ENCODE peak calls at places on chromosomes 4 and X, in nine cellular contexts. A is MM.1S, U is AG04449, J is cardiac muscle cell, H is Peyer's patch, B is A549, Y is thoracic aorta, N is HL-60, E is body of pancreas. O is an unnamed sample.

GRCh38 chr4:171676555-171677215 is 136.5 kb upstream of the GALNTL6 start:
- DNase-seq in A (no peak), U (no peak), J (no peak), H (no peak), B (no peak), Y (no peak), N (no peak), E (no peak), O (no peak)

GRCh38 chrX:149570668-149571067 is 16.6 kb downstream of the MAGEA9B start:
- DNase-seq in A (no peak), U (peak; percentile 34), J (no peak), H (no peak), B (peak; percentile 7), Y (no peak), N (no peak), E (no peak), O (peak; percentile 55)

GRCh38 chrX:150446151-150446550 is 83.0 kb downstream of the MAMLD1 start:
- DNase-seq in A (no peak), U (no peak), J (no peak), H (no peak), B (no peak), Y (no peak), N (no peak), E (no peak), O (no peak)

GRCh38 chr4:138070816-138071215 is 171.3 kb downstream of the SLC7A11 start:
- DNase-seq in A (no peak), U (no peak), J (no peak), H (no peak), B (no peak), Y (no peak), N (no peak), E (no peak), O (no peak)

GRCh38 chr4:40721730-40722171 is 28.0 kb upstream of the NSUN7 start:
- DNase-seq in A (no peak), U (peak; percentile 3), J (no peak), H (no peak), B (peak; percentile 51), Y (no peak), N (no peak), E (no peak), O (no peak)

GRCh38 chrX:154918060-154918483 is 31.9 kb downstream of the F8A1 start:
- DNase-seq in A (peak; percentile 46), U (peak; percentile 36), J (peak; percentile 62), H (no peak), B (peak; percentile 74), Y (peak; percentile 1), N (peak; percentile 38), E (peak; percentile 39), O (peak; percentile 85)

GRCh38 chr4:38614198-38614597 is 49.8 kb upstream of the KLF3 start:
- DNase-seq in A (no peak), U (no peak), J (no peak), H (no peak), B (no peak), Y (no peak), N (no peak), E (no peak), O (peak; percentile 41)

GRCh38 chrX:111098874-111099273 is 2.9 kb downstream of the PAK3 start:
- DNase-seq in A (peak; percentile 72), U (no peak), J (peak; percentile 75), H (no peak), B (peak; percentile 47), Y (no peak), N (peak; percentile 44), E (peak; percentile 66), O (peak; percentile 12)

GRCh38 chrX:2584659-2585470 is 84.1 kb upstream of the DHRSX start:
- DNase-seq in A (no peak), U (no peak), J (no peak), H (no peak), B (no peak), Y (no peak), N (no peak), E (no peak), O (no peak)

GRCh38 chrX:2587146-2587545 is 86.4 kb upstream of the DHRSX start:
- DNase-seq in A (peak; percentile 27), U (no peak), J (no peak), H (no peak), B (no peak), Y (no peak), N (no peak), E (no peak), O (no peak)

GRCh38 chrX:2581296-2581695 is 80.5 kb upstream of the DHRSX start:
- DNase-seq in A (no peak), U (no peak), J (no peak), H (no peak), B (no peak), Y (no peak), N (no peak), E (no peak), O (no peak)

GRCh38 chrX:2583194-2584162 is 82.7 kb upstream of the DHRSX start:
- DNase-seq in A (no peak), U (no peak), J (no peak), H (no peak), B (no peak), Y (no peak), N (no peak), E (no peak), O (no peak)

DNA sequence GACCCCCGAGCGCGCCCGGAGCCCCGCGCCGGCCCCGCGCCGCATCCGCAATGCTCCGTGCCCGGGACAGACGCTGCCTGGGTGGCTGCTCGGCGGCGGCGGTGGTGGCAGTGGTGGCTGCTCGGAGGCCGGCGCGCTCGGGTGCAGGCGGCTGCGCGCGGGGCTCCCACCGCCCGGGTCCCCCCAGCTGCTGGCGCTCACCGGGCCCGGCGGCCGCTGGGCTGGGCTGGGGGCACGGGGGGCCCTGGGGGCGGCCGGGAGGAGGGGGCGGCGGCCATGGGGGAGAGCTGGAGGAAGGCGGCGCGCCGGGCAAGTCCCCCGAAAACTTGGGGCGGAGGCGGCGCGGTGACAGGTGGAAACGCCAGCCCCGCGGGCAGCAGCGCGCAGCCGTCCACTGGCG is 83.4 kb upstream of the DHRSX start:
- DNase-seq in A (no peak), U (no peak), J (peak; percentile 26), H (no peak), B (no peak), Y (no peak), N (no peak), E (no peak), O (no peak)
- H3K4me3 ChIP-seq in A (no peak overlapping the region), U (no peak overlapping the region), J (peak overlapping the region; percentile 12), H (no peak overlapping the region), B (peak overlapping the region; percentile 45), Y (no peak overlapping the region), N (no peak overlapping the region), E (no peak overlapping the region), O (no peak overlapping the region)

DNA sequence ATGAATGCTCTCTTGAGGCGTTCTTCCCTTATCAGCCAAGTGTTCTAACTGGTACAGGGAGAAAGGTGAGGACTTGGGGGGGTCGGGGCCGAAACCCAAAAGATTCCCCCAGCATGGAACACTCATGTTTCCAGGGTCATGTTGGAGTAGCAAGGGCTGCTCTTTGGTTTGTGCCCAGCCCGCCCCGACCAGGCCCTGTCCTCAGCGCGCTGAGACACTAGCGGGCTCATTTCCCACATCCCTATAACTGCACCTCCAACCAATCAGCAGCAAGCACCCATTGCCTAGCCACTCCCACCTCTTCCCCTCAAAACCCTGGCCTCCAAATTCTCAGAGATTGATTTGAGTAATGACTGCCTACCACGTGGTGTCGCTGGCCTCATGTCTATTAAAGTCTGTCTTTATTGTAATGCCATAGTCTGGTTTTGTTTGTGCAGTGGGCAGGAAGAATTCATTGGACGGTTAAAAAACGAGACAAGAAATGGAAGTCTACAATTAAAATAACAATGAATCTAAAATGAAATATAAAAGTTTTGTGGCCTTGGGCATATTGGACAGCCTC is 1928.4 kb downstream of the STIM2 start:
- DNase-seq in A (peak; percentile 14), U (no peak), J (no peak), H (no peak), B (peak; percentile 5), Y (no peak), N (no peak), E (no peak), O (no peak)
- TF ChIP-seq CTCF in A (no peak), U (no peak), J (no peak), H (no peak), B (no peak), Y (no peak), N (no peak), E (no peak), O (no peak)

GRCh38 chrX:10140264-10140663 is 16.5 kb upstream of the CLCN4 start:
- DNase-seq in A (no peak), U (no peak), J (no peak), H (no peak), B (no peak), Y (no peak), N (no peak), E (no peak), O (no peak)

GRCh38 chrX:10138726-10139125 is 18.0 kb upstream of the CLCN4 start:
- DNase-seq in A (no peak), U (no peak), J (no peak), H (no peak), B (no peak), Y (no peak), N (no peak), E (no peak), O (no peak)

GRCh38 chrX:10134921-10135320 is 21.9 kb upstream of the CLCN4 start:
- DNase-seq in A (no peak), U (no peak), J (no peak), H (no peak), B (no peak), Y (no peak), N (no peak), E (no peak), O (no peak)

GRCh38 chrX:10135561-10136399 is 21.0 kb upstream of the CLCN4 start:
- DNase-seq in A (no peak), U (no peak), J (no peak), H (no peak), B (no peak), Y (no peak), N (no peak), E (no peak), O (no peak)

GRCh38 chrX:10137516-10137915 is 19.3 kb upstream of the CLCN4 start:
- DNase-seq in A (no peak), U (no peak), J (no peak), H (no peak), B (no peak), Y (no peak), N (no peak), E (no peak), O (no peak)
- H3K4me3 ChIP-seq in A (no peak overlapping the region), U (no peak overlapping the region), J (no peak overlapping the region), H (no peak overlapping the region), B (no peak overlapping the region), Y (no peak overlapping the region), N (no peak overlapping the region), E (no peak overlapping the region), O (no peak overlapping the region)

GRCh38 chr4:168408620-168409019 is 71.7 kb downstream of the DDX60L start:
- DNase-seq in A (no peak), U (peak; percentile 96), J (peak; percentile 86), H (no peak), B (peak; percentile 79), Y (peak; percentile 11), N (no peak), E (no peak), O (peak; percentile 98)

GRCh38 chr4:168410681-168411080 is 69.6 kb downstream of the DDX60L start:
- DNase-seq in A (no peak), U (no peak), J (no peak), H (no peak), B (no peak), Y (no peak), N (no peak), E (no peak), O (no peak)

GRCh38 chr4:168409089-168409801 is 71.0 kb downstream of the DDX60L start:
- DNase-seq in A (no peak), U (no peak), J (no peak), H (no peak), B (peak; percentile 19), Y (no peak), N (no peak), E (no peak), O (peak; percentile 38)

GRCh38 chr4:168415911-168416310 is 64.4 kb downstream of the DDX60L start:
- DNase-seq in A (no peak), U (no peak), J (no peak), H (no peak), B (no peak), Y (no peak), N (no peak), E (no peak), O (no peak)

DNA sequence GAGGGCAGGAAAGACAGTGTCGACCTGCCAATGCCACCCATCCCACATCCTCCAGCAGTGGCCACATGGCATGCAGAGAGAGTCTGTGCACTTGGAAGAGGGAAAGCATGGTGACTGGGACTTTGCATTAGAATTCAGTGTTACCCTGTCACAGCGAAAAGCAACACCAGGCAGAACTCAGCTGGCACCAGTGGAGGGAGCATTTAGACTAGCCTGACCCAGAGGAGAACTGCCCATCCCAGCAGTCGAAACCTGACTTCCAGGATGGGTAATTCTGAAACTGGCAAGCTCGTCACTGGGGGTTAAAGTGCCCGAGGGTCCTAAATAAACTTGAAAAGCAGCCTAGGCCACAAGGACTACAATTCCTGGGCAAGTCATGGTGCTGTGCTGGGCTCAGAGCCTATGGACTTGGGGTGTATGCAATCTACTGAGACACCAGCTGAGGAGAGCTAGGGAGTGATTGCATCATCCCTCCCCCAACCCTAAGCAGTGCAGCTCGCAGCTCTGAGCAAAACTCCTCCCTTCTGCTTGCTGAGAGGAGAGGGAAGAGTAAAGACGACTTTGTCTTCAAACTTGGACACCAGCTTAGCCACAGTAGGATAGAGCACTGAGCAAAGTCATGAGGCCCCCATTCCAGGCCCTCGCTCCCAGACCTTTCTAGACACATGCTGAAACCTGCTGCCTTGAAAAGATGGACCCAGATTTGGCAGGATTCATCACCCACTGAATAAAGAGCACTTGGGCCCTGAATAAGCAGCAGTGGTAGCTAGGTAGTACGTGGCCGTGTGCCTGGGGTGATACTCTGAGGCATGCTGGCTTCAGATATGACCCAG is 68.8 kb downstream of the DDX60L start:
- DNase-seq in A (no peak), U (no peak), J (no peak), H (no peak), B (no peak), Y (no peak), N (peak; percentile 35), E (no peak), O (peak; percentile 73)
- TF ChIP-seq CTCF in A (no peak), U (no peak), J (no peak), H (no peak), B (no peak), Y (no peak), N (no peak), E (no peak), O (no peak)

O was measured in fibroblast of villous mesenchyme.